ENCODE peak calls at places on chromosomes 3 and 15, in ten cellular contexts. Z, A, I, H, G, W, F, Q, O and B are unnamed samples.

GRCh38 chr3:80612366-80612765 is 844.6 kb upstream of the ROBO1 start:
- DNase-seq in A (no peak), I (no peak), W (no peak), F (no peak), Q (peak; percentile 1), G (no peak), H (no peak), Z (no peak), O (no peak), B (no peak)

GRCh38 chr15:64157599-64158125 is 5.2 kb downstream of the PPIB start:
- DNase-seq in Q (no peak), Z (no peak), A (no peak), F (no peak), H (no peak), W (no peak), O (no peak), G (no peak), I (no peak), B (no peak)

GRCh38 chr3:37321863-37322262 is 147.5 kb upstream of the LRRFIP2 start:
- DNase-seq in H (no peak), F (no peak), G (no peak), A (no peak), Z (no peak), I (no peak), Q (no peak), W (no peak), O (no peak), B (no peak)

GRCh38 chr15:51117270-51117669 is 22.6 kb upstream of the TNFAIP8L3 start:
- DNase-seq in H (peak; percentile 31), Z (no peak), F (no peak), G (no peak), A (no peak), W (peak; percentile 35), O (no peak), I (no peak), Q (no peak), B (no peak)

GRCh38 chr15:30062881-30063280 is 19.9 kb upstream of the GOLGA8J start:
- DNase-seq in Q (no peak), Z (no peak), W (peak; percentile 36), A (no peak), H (peak; percentile 38), G (no peak), F (no peak), O (no peak), I (no peak), B (no peak)

GRCh38 chr15:22902578-22902977 is 64.1 kb downstream of the NIPA2 start:
- DNase-seq in I (no peak), F (no peak), O (no peak), W (no peak), A (no peak), Q (no peak), G (no peak), Z (no peak), H (no peak), B (no peak)

GRCh38 chr15:45705510-45706473 is 71.0 kb downstream of the SQOR start:
- DNase-seq in Q (peak; percentile 84), F (no peak), Z (peak; percentile 73), G (peak; percentile 75), I (peak; percentile 82), H (peak; percentile 89), O (peak; percentile 77), A (peak; percentile 63), W (peak; percentile 83), B (peak; percentile 71)

GRCh38 chr3:129599607-129600006 is 6.9 kb downstream of the PLXND1 start:
- DNase-seq in H (peak; percentile 77), G (no peak), I (no peak), Z (no peak), F (no peak), Q (no peak), A (no peak), W (peak; percentile 86), O (peak; percentile 70), B (no peak)

GRCh38 chr3:129087138-129087702 is 26.6 kb downstream of the GP9 start:
- DNase-seq in G (no peak), F (no peak), W (no peak), Z (no peak), O (peak; percentile 54), I (no peak), A (no peak), H (peak; percentile 12), Q (no peak), B (no peak)

GRCh38 chr15:40398413-40398873 is 7.2 kb upstream of the IVD start:
- DNase-seq in Q (no peak), O (no peak), F (no peak), A (no peak), G (no peak), I (no peak), H (no peak), Z (no peak), W (no peak), B (no peak)

GRCh38 chr15:32852771-32853170 is 135.0 kb downstream of the GREM1 start:
- DNase-seq in G (no peak), F (no peak), A (no peak), I (no peak), H (no peak), O (no peak), Q (no peak), Z (no peak), W (no peak), B (no peak)

GRCh38 chr3:190807719-190808375 is 54.6 kb downstream of the GMNC start:
- DNase-seq in G (no peak), O (no peak), A (no peak), F (no peak), I (no peak), W (no peak), Q (peak; percentile 99), Z (no peak), H (no peak), B (no peak)

GRCh38 chr3:27681249-27681748 is 40.8 kb downstream of the EOMES start:
- DNase-seq in O (peak; percentile 63), Q (peak; percentile 23), H (peak; percentile 90), I (peak; percentile 16), Z (peak; percentile 5), F (no peak), W (peak; percentile 82), G (peak; percentile 75), A (peak; percentile 63), B (peak; percentile 78)

GRCh38 chr3:49132437-49133225 is at the start of gene LAMB2:
- DNase-seq in Z (peak; percentile 10), I (peak; percentile 80), A (peak; percentile 64), O (peak; percentile 83), Q (peak; percentile 40), F (no peak), W (peak; percentile 84), G (peak; percentile 80), H (peak; percentile 86), B (peak; percentile 66)

GRCh38 chr3:146975476-146975875 is 370.3 kb upstream of the PLSCR5 start:
- DNase-seq in Q (no peak), I (no peak), A (no peak), G (no peak), Z (no peak), F (no peak), H (no peak), O (no peak), W (no peak), B (no peak)

GRCh38 chr15:72153269-72153668 is 35.1 kb downstream of the SENP8 start:
- DNase-seq in W (no peak), O (no peak), Q (peak; percentile 27), F (no peak), Z (peak; percentile 57), H (no peak), G (no peak), I (no peak), A (no peak), B (no peak)

GRCh38 chr3:178634975-178635374 is 98.7 kb downstream of the KCNMB2 start:
- DNase-seq in I (no peak), Z (peak; percentile 77), F (no peak), W (no peak), H (no peak), O (no peak), A (no peak), Q (peak; percentile 75), G (no peak), B (no peak)

GRCh38 chr15:99721104-99721778 is 12.0 kb downstream of the LYSMD4 start:
- DNase-seq in G (no peak), I (no peak), Z (no peak), O (no peak), H (no peak), W (no peak), F (no peak), A (no peak), Q (no peak), B (no peak)

GRCh38 chr3:148329481-148330220 is 368.1 kb upstream of the AGTR1 start:
- DNase-seq in A (no peak), G (no peak), H (peak; percentile 48), O (no peak), W (peak; percentile 49), Q (peak; percentile 19), F (no peak), Z (no peak), I (no peak), B (no peak)

GRCh38 chr3:171710359-171710758 is 99.9 kb downstream of the PLD1 start:
- DNase-seq in I (no peak), Z (no peak), O (no peak), W (no peak), F (no peak), H (no peak), A (no peak), Q (no peak), G (no peak), B (no peak)

GRCh38 chr3:24237971-24238767 is 256.5 kb downstream of the THRB start:
- DNase-seq in W (peak; percentile 96), F (no peak), H (peak; percentile 87), G (peak; percentile 85), A (peak; percentile 57), I (peak; percentile 47), Q (peak; percentile 46), O (peak; percentile 60), Z (peak; percentile 21), B (peak; percentile 75)

GRCh38 chr3:52333869-52334557 is 17.9 kb downstream of the DNAH1 start:
- DNase-seq in O (no peak), Z (no peak), I (no peak), W (peak; percentile 40), Q (no peak), G (no peak), F (no peak), A (no peak), H (no peak), B (no peak)

GRCh38 chr15:40063563-40064011 is 24.6 kb upstream of the SRP14 start:
- DNase-seq in F (no peak), Q (no peak), G (no peak), Z (no peak), W (peak; percentile 93), A (no peak), I (no peak), O (peak; percentile 62), H (peak; percentile 71), B (no peak)

GRCh38 chr3:71725279-71725991 is at the start of gene EIF4E3:
- DNase-seq in Q (peak; percentile 27), F (peak; percentile 17), W (peak; percentile 49), Z (no peak), A (no peak), I (peak; percentile 48), O (peak; percentile 91), G (no peak), H (no peak), B (no peak)

GRCh38 chr15:42286445-42287029 is 13.3 kb upstream of the TMEM87A start:
- DNase-seq in Z (no peak), W (no peak), Q (no peak), I (no peak), A (no peak), F (no peak), G (no peak), H (no peak), O (no peak), B (no peak)

GRCh38 chr3:129864519-129864918 is 29.0 kb downstream of the TMCC1 start:
- DNase-seq in I (no peak), F (no peak), O (no peak), H (no peak), A (no peak), Z (no peak), Q (no peak), W (no peak), G (no peak), B (no peak)

GRCh38 chr15:34837246-34838016 is 42.1 kb upstream of the ACTC1 start:
- DNase-seq in G (peak; percentile 37), A (peak; percentile 11), W (peak; percentile 86), I (no peak), Q (no peak), O (peak; percentile 58), F (no peak), Z (peak; percentile 28), H (peak; percentile 71), B (no peak)

GRCh38 chr3:50651875-50652529 is 22.7 kb upstream of the DOCK3 start:
- DNase-seq in W (no peak), I (no peak), H (no peak), Z (peak; percentile 11), F (no peak), G (no peak), O (no peak), Q (no peak), A (no peak), B (no peak)